ENCODE peak calls at places on chromosome 11, in ten cellular contexts. One of them, this sample, is unnamed. For H3K4me1, the result is how much of the 10 kb centered on the place peaks cover.

GRCh38 chr11:18791175-18792065 is at the start of gene PTPN5:
- DNase-seq in astrocyte: peak
- DNase-seq in mesenchymal stem cell: no peak
- DNase-seq in neuronal stem cell: peak
- DNase-seq in HepG2: no peak
- DNase-seq in fibroblast of lung: no peak
- DNase-seq in mammary epithelial cell: peak
- DNase-seq in IMR-90: no peak
- DNase-seq in DND-41: no peak
- DNase-seq in colonic mucosa: no peak
- DNase-seq in this sample: peak

GRCh38 chr11:81246937-81247336 is 1486.7 kb downstream of the FAM181B start:
- DNase-seq in astrocyte: no peak
- DNase-seq in mesenchymal stem cell: no peak
- DNase-seq in IMR-90: no peak
- DNase-seq in DND-41: no peak
- DNase-seq in colonic mucosa: peak
- DNase-seq in HepG2: peak
- DNase-seq in mammary epithelial cell: no peak
- DNase-seq in neuronal stem cell: no peak
- DNase-seq in fibroblast of lung: no peak
- DNase-seq in this sample: no peak

GRCh38 chr11:92796744-92797143 is 172.7 kb upstream of the MTNR1B start:
- DNase-seq in DND-41: no peak
- DNase-seq in colonic mucosa: no peak
- DNase-seq in mesenchymal stem cell: no peak
- DNase-seq in astrocyte: no peak
- DNase-seq in HepG2: no peak
- DNase-seq in fibroblast of lung: no peak
- DNase-seq in neuronal stem cell: no peak
- DNase-seq in IMR-90: no peak
- DNase-seq in mammary epithelial cell: no peak
- DNase-seq in this sample: no peak

GRCh38 chr11:78248191-78248590 is 59.5 kb downstream of the USP35 start:
- DNase-seq in IMR-90: peak
- DNase-seq in neuronal stem cell: no peak
- DNase-seq in DND-41: no peak
- DNase-seq in astrocyte: no peak
- DNase-seq in mesenchymal stem cell: no peak
- DNase-seq in colonic mucosa: no peak
- DNase-seq in HepG2: no peak
- DNase-seq in mammary epithelial cell: no peak
- DNase-seq in fibroblast of lung: no peak
- DNase-seq in this sample: no peak

GRCh38 chr11:64670975-64671374 is 52.0 kb downstream of the NRXN2 start:
- DNase-seq in IMR-90: no peak
- DNase-seq in fibroblast of lung: no peak
- DNase-seq in HepG2: no peak
- DNase-seq in mammary epithelial cell: no peak
- DNase-seq in colonic mucosa: peak
- DNase-seq in astrocyte: no peak
- DNase-seq in neuronal stem cell: no peak
- DNase-seq in DND-41: no peak
- DNase-seq in mesenchymal stem cell: no peak
- DNase-seq in this sample: no peak

GRCh38 chr11:2426826-2427521 is 17.3 kb downstream of the TRPM5 start:
- DNase-seq in IMR-90: no peak
- DNase-seq in colonic mucosa: peak
- DNase-seq in DND-41: no peak
- DNase-seq in neuronal stem cell: no peak
- DNase-seq in mesenchymal stem cell: no peak
- DNase-seq in HepG2: no peak
- DNase-seq in astrocyte: no peak
- DNase-seq in mammary epithelial cell: no peak
- DNase-seq in fibroblast of lung: no peak
- DNase-seq in this sample: no peak

GRCh38 chr11:11215944-11216343 is 137.1 kb downstream of the CSNK2A3 start:
- DNase-seq in fibroblast of lung: no peak
- DNase-seq in HepG2: peak
- DNase-seq in astrocyte: no peak
- DNase-seq in IMR-90: no peak
- DNase-seq in colonic mucosa: no peak
- DNase-seq in DND-41: no peak
- DNase-seq in neuronal stem cell: no peak
- DNase-seq in mesenchymal stem cell: no peak
- DNase-seq in mammary epithelial cell: no peak
- DNase-seq in this sample: no peak

GRCh38 chr11:121869478-121869877 is 246.5 kb downstream of the BLID start:
- DNase-seq in colonic mucosa: no peak
- DNase-seq in IMR-90: no peak
- DNase-seq in HepG2: no peak
- DNase-seq in astrocyte: no peak
- DNase-seq in mammary epithelial cell: no peak
- DNase-seq in mesenchymal stem cell: no peak
- DNase-seq in DND-41: no peak
- DNase-seq in fibroblast of lung: no peak
- DNase-seq in neuronal stem cell: no peak
- DNase-seq in this sample: no peak

GRCh38 chr11:83256602-83257340 is 29.4 kb downstream of the CCDC90B start:
- DNase-seq in DND-41: no peak
- DNase-seq in neuronal stem cell: no peak
- DNase-seq in astrocyte: no peak
- DNase-seq in colonic mucosa: no peak
- DNase-seq in mesenchymal stem cell: no peak
- DNase-seq in mammary epithelial cell: no peak
- DNase-seq in IMR-90: no peak
- DNase-seq in HepG2: peak
- DNase-seq in fibroblast of lung: no peak
- DNase-seq in this sample: no peak

GRCh38 chr11:74721479-74721835 is 9.8 kb downstream of the CHRDL2 start:
- DNase-seq in neuronal stem cell: no peak
- DNase-seq in astrocyte: no peak
- DNase-seq in fibroblast of lung: no peak
- DNase-seq in HepG2: no peak
- DNase-seq in colonic mucosa: no peak
- DNase-seq in DND-41: no peak
- DNase-seq in IMR-90: no peak
- DNase-seq in mesenchymal stem cell: no peak
- DNase-seq in mammary epithelial cell: no peak
- DNase-seq in this sample: no peak

GRCh38 chr11:20337526-20338154 is 25.9 kb upstream of the HTATIP2 start:
- DNase-seq in colonic mucosa: no peak
- DNase-seq in mesenchymal stem cell: peak
- DNase-seq in DND-41: peak
- DNase-seq in astrocyte: peak
- DNase-seq in fibroblast of lung: peak
- DNase-seq in HepG2: peak
- DNase-seq in IMR-90: peak
- DNase-seq in mammary epithelial cell: peak
- DNase-seq in neuronal stem cell: peak
- DNase-seq in this sample: peak

DNA sequence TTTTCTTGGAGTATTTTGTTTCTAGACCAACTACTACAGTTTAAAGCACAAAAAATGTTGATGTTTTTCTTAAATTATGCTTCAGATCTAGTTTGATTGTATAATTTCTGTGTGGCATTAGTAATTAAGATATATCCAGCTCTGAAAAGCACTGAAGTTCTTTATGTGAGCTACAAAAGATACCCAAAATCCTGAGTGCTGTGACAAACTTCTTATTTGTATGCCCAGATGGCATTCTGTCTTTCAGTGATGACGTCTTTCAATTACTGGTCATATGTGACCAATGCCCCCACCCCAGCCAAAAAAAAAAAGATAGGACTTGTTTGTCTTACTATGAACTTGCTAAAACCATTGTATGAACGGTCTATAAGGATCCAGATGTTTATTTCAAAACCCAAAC is 51.3 kb downstream of the BIRC2 start:
- DNase-seq in astrocyte: no peak
- DNase-seq in mammary epithelial cell: no peak
- DNase-seq in DND-41: no peak
- DNase-seq in neuronal stem cell: no peak
- DNase-seq in colonic mucosa: no peak
- DNase-seq in IMR-90: no peak
- DNase-seq in fibroblast of lung: no peak
- DNase-seq in HepG2: no peak
- DNase-seq in mesenchymal stem cell: no peak
- DNase-seq in this sample: no peak
- H3K4me1 ChIP-seq in astrocyte: under half
- H3K4me1 ChIP-seq in mammary epithelial cell: under half
- H3K4me1 ChIP-seq in DND-41: under half
- H3K4me1 ChIP-seq in neuronal stem cell: under half
- H3K4me1 ChIP-seq in colonic mucosa: under half
- H3K4me1 ChIP-seq in IMR-90: under half
- H3K4me1 ChIP-seq in fibroblast of lung: under half
- H3K4me1 ChIP-seq in HepG2: under half
- H3K4me1 ChIP-seq in mesenchymal stem cell: under half
- H3K4me1 ChIP-seq in this sample: under half

GRCh38 chr11:108670381-108670930 is 5.6 kb downstream of the DDX10 start:
- DNase-seq in neuronal stem cell: no peak
- DNase-seq in DND-41: no peak
- DNase-seq in HepG2: no peak
- DNase-seq in IMR-90: no peak
- DNase-seq in colonic mucosa: no peak
- DNase-seq in mesenchymal stem cell: no peak
- DNase-seq in astrocyte: no peak
- DNase-seq in fibroblast of lung: no peak
- DNase-seq in mammary epithelial cell: no peak
- DNase-seq in this sample: peak
- H3K4me3 ChIP-seq in neuronal stem cell: no peak
- H3K4me3 ChIP-seq in DND-41: no peak
- H3K4me3 ChIP-seq in HepG2: no peak
- H3K4me3 ChIP-seq in IMR-90: no peak
- H3K4me3 ChIP-seq in colonic mucosa: no peak
- H3K4me3 ChIP-seq in mesenchymal stem cell: no peak
- H3K4me3 ChIP-seq in astrocyte: no peak
- H3K4me3 ChIP-seq in fibroblast of lung: no peak
- H3K4me3 ChIP-seq in mammary epithelial cell: no peak
- H3K4me3 ChIP-seq in this sample: no peak

DNA sequence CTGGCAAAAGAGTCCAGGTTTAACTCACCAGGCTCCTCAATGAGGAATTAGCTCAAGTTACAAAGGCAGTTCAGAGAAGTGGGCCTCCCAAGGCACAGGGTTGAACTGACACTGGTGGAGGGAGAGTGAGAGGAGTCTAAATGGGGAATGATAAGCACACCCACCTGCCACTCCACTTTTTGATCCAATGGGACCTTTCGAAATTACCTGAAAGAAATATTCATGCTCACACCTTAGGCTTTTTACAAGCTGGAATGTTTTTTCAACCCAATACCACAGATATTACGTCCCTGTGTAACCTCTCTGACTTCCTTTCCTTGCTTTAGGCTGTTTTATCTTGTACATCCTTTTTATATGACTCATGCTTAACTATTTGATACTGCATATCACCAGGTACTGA is 642.7 kb upstream of the TENM4 start:
- DNase-seq in fibroblast of lung: no peak
- DNase-seq in colonic mucosa: no peak
- DNase-seq in neuronal stem cell: no peak
- DNase-seq in IMR-90: no peak
- DNase-seq in DND-41: no peak
- DNase-seq in mammary epithelial cell: peak
- DNase-seq in astrocyte: no peak
- DNase-seq in mesenchymal stem cell: no peak
- DNase-seq in HepG2: no peak
- DNase-seq in this sample: no peak
- H3K9ac ChIP-seq in fibroblast of lung: no peak
- H3K9ac ChIP-seq in colonic mucosa: no peak
- H3K9ac ChIP-seq in neuronal stem cell: no peak
- H3K9ac ChIP-seq in IMR-90: no peak
- H3K9ac ChIP-seq in DND-41: no peak
- H3K9ac ChIP-seq in mammary epithelial cell: no peak
- H3K9ac ChIP-seq in astrocyte: no peak
- H3K9ac ChIP-seq in mesenchymal stem cell: no peak
- H3K9ac ChIP-seq in HepG2: no peak
- H3K9ac ChIP-seq in this sample: no peak

DNA sequence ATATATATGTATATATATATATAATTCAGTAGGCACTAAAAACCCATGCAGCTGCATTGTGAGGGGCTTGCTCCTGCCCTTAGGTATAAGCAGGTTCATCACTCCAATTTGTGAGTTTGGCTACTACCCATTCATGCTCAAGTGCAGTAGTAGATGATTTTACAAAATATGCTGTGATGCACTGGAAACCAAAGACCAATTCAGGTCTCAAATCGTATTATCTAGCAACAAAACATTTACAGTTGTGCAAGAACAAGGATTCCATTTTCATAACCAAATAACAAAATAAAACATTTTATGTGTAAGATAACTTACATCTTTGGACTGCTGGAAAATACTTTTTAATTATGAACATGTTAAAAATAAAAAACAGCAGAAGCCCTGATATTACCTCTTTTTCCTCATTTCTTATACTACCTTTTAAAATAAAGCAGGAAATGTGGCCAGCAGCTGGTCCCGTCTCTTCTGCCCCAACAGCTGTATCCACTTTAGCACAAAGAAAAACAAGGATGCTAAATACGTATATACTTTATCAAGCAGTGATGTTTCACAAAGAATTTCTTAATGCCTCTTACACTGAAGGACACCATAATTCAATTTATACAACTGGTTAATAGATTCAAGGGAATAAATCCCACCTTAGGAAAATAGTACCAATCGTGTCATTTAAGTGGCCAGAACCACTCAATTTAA is 2.8 kb downstream of the CREBZF start:
- DNase-seq in HepG2: no peak
- DNase-seq in fibroblast of lung: peak
- DNase-seq in mammary epithelial cell: no peak
- DNase-seq in astrocyte: no peak
- DNase-seq in neuronal stem cell: no peak
- DNase-seq in IMR-90: peak
- DNase-seq in colonic mucosa: no peak
- DNase-seq in mesenchymal stem cell: no peak
- DNase-seq in DND-41: no peak
- DNase-seq in this sample: peak
- H3K4me1 ChIP-seq in HepG2: half or more
- H3K4me1 ChIP-seq in fibroblast of lung: under half
- H3K4me1 ChIP-seq in mammary epithelial cell: under half
- H3K4me1 ChIP-seq in astrocyte: under half
- H3K4me1 ChIP-seq in neuronal stem cell: under half
- H3K4me1 ChIP-seq in IMR-90: under half
- H3K4me1 ChIP-seq in colonic mucosa: under half
- H3K4me1 ChIP-seq in mesenchymal stem cell: under half
- H3K4me1 ChIP-seq in DND-41: half or more
- H3K4me1 ChIP-seq in this sample: half or more